ENCODE peak calls at places on chromosome 18, in four cellular contexts. R is sigmoid colon, X is mesendoderm, G is lower lobe of right lung. Z is an unnamed sample.

GRCh38 chr18:58605027-58606020 is 23.6 kb downstream of the ALPK2 start:
- DNase-seq in R (no peak), X (no peak), G (no peak), Z (no peak)

GRCh38 chr18:11980555-11981382 is 538 bp upstream of the IMPA2 start:
- DNase-seq in R (peak; percentile 100), X (peak; percentile 100), G (peak; percentile 99), Z (peak; percentile 97)

GRCh38 chr18:49459404-49460171 is 857 bp downstream of the DYM start:
- DNase-seq in R (no peak), X (peak; percentile 13), G (no peak), Z (no peak)

GRCh38 chr18:77207540-77207939 is 42.1 kb upstream of the GALR1 start:
- DNase-seq in R (peak; percentile 87), X (peak; percentile 76), G (peak; percentile 78), Z (peak; percentile 69)

GRCh38 chr18:58579561-58580047 is 49.3 kb downstream of the ALPK2 start:
- DNase-seq in R (no peak), X (peak; percentile 54), G (no peak), Z (no peak)

GRCh38 chr18:5824370-5824984 is 70.8 kb downstream of the TMEM200C start:
- DNase-seq in R (no peak), X (no peak), G (no peak), Z (no peak)

GRCh38 chr18:47594621-47595086 is 335.8 kb downstream of the SMAD2 start:
- DNase-seq in R (no peak), X (no peak), G (no peak), Z (no peak)

GRCh38 chr18:66342577-66342976 is 261.3 kb downstream of the CDH19 start:
- DNase-seq in R (no peak), X (no peak), G (no peak), Z (no peak)

GRCh38 chr18:41618135-41618534 is 336.9 kb upstream of the PIK3C3 start:
- DNase-seq in R (no peak), X (no peak), G (no peak), Z (no peak)

GRCh38 chr18:36075862-36076587 is 8.7 kb upstream of the RPRD1A start:
- DNase-seq in R (no peak), X (peak; percentile 23), G (no peak), Z (no peak)

GRCh38 chr18:2846638-2847340 is at the start of gene EMILIN2:
- DNase-seq in R (peak; percentile 90), X (peak; percentile 93), G (peak; percentile 92), Z (peak; percentile 76)

GRCh38 chr18:58970943-58971799 is 106.5 kb downstream of the ZNF532 start:
- DNase-seq in R (no peak), X (no peak), G (no peak), Z (no peak)

GRCh38 chr18:27595121-27595848 is 410.2 kb upstream of the CHST9 start:
- DNase-seq in R (no peak), X (no peak), G (no peak), Z (no peak)

GRCh38 chr18:49491534-49491856 is 4.5 kb upstream of the C18orf32 start:
- DNase-seq in R (no peak), X (no peak), G (no peak), Z (no peak)

GRCh38 chr18:5207471-5207870 is 10.4 kb upstream of the AKAIN1 start:
- DNase-seq in R (no peak), X (peak; percentile 2), G (no peak), Z (no peak)

GRCh38 chr18:4284528-4284927 is 170.6 kb downstream of the DLGAP1 start:
- DNase-seq in R (no peak), X (peak; percentile 11), G (no peak), Z (no peak)

GRCh38 chr18:1094408-1094807 is 189.7 kb downstream of the ADCYAP1 start:
- DNase-seq in R (no peak), X (no peak), G (no peak), Z (no peak)

GRCh38 chr18:54608008-54608642 is 17.1 kb downstream of the DYNAP start:
- DNase-seq in R (no peak), X (no peak), G (no peak), Z (no peak)

GRCh38 chr18:58391932-58392331 is 237.0 kb downstream of the ALPK2 start:
- DNase-seq in R (no peak), X (no peak), G (no peak), Z (no peak)

GRCh38 chr18:76528477-76529432 is 33.7 kb upstream of the ZNF516 start:
- DNase-seq in R (peak; percentile 82), X (peak; percentile 36), G (no peak), Z (peak; percentile 85)

GRCh38 chr18:77099501-77100370 is 32.8 kb downstream of the MBP start:
- DNase-seq in R (no peak), X (peak; percentile 84), G (no peak), Z (no peak)

GRCh38 chr18:77897606-77898005 is 648.0 kb downstream of the GALR1 start:
- DNase-seq in R (no peak), X (peak; percentile 56), G (no peak), Z (no peak)

DNA sequence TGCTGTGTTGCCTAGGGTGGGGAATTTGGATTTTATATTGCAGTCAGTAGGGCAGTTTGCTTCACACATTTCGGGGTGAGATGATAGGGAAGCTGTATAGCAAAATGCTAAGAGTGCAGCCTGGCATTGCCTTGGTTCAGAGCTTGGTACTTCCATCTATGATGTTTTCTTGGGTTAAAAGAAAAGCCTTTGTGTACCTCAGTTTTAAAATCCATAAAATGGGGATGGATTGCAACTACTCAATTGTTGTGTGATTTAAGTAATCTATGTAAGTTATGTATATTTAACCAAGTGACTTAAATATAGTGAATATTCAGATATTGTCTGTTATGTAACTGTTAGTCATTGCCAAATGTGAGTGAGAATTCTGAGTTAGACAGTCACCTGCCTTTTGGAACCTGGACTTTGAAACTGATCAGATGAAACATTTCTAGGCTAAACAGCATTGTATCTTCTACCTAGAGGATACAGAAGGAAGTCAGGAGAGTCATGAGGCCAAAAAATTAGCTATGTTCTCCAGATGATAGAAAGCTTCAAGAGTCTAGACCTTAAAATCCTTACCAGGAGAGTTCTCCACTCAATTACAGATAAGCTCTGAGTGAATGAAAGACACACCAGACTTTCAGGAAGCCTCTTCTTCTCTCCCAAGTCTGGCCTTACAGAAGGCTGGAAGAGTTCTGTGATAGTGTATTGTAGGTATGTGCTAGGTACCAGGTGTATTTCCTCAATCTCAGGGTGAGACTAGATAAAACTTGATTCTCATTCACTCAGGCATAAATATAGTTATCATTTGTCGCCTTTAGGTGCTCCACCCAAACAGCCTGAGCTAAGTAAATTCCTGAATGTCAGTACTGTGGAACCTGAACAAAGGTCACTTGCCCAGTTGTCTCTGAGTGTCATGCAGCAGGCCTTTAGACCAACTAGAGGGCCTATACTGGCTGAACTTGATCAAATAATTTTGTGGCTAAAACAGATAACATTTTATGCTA is 7.5 kb downstream of the RIOK3 start:
- DNase-seq in R (no peak), X (no peak), G (no peak), Z (no peak)
- H3K27ac ChIP-seq in R (no peak overlapping the region), X (no peak overlapping the region), G (no peak overlapping the region), Z (no peak overlapping the region)

DNA sequence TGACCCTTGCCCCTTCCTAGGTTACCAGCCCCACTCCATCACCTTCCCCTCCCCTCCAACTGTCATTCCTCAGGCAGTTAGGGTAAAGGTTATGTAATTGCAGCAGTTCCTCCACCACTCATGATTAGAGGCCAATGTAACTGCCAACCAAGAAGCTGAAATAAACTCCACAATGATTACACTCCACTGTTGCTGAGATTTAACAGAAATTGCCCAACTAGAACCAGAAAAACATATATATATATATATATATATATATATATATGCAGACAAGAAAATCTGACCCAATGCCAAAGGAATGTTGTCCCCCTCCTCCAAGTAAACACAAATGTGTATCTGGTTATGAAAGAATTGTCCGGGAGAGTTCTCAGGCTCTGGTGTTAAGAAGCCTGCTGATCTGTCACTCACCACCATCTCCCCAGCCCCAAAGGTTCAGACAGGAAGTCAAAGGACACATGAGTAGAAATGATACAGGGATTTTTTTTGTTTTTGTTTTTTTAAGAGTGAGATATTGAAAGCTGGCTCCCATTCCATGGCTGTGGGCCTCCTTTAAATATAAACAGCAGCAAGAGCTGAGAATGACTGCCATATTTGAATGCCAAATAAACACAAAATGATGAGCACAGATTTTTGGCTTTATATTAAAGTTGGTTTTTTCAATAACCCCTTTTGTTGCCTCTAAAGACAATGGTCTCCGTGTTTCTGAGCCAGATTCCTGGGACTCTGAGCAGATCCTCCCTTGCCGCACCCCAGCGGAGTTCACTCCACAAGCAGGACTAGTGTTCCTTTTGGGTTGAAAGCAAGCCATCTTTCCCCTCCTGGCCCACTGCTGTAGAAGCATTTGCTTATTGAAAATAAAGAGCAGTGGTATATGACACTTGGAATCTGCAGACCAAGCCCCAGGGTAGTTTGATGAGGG is 127.1 kb upstream of the MAPRE2 start:
- DNase-seq in R (no peak), X (peak; percentile 42), G (no peak), Z (no peak)
- H3K27ac ChIP-seq in R (no peak overlapping the region), X (no peak overlapping the region), G (no peak overlapping the region), Z (no peak overlapping the region)

GRCh38 chr18:22043837-22044236 is 125.6 kb upstream of the GATA6 start:
- DNase-seq in R (no peak), X (peak; percentile 69), G (no peak), Z (no peak)
- H3K27ac ChIP-seq in R (no peak overlapping the region), X (peak overlapping the region; percentile 13), G (no peak overlapping the region), Z (no peak overlapping the region)

GRCh38 chr18:46261799-46262198 is 157.6 kb downstream of the HAUS1 start:
- DNase-seq in R (no peak), X (peak; percentile 32), G (no peak), Z (no peak)

GRCh38 chr18:46260016-46260878 is 156.1 kb downstream of the HAUS1 start:
- DNase-seq in R (no peak), X (peak; percentile 56), G (no peak), Z (no peak)

GRCh38 chr18:46260879-46261143 is 156.6 kb downstream of the HAUS1 start:
- DNase-seq in R (no peak), X (no peak), G (no peak), Z (no peak)

GRCh38 chr18:46264255-46264654 is 160.1 kb downstream of the HAUS1 start:
- DNase-seq in R (no peak), X (peak; percentile 95), G (no peak), Z (no peak)

GRCh38 chr18:46262856-46263255 is 158.7 kb downstream of the HAUS1 start:
- DNase-seq in R (no peak), X (peak; percentile 32), G (no peak), Z (no peak)
- H3K27ac ChIP-seq in R (no peak overlapping the region), X (no peak overlapping the region), G (no peak overlapping the region), Z (no peak overlapping the region)

GRCh38 chr18:7414459-7414858 is 152.7 kb upstream of the PTPRM start:
- DNase-seq in R (peak; percentile 76), X (no peak), G (no peak), Z (no peak)
- H3K27ac ChIP-seq in R (peak overlapping the region; percentile 58), X (no peak overlapping the region), G (peak overlapping the region; percentile 39), Z (no peak overlapping the region)

DNA sequence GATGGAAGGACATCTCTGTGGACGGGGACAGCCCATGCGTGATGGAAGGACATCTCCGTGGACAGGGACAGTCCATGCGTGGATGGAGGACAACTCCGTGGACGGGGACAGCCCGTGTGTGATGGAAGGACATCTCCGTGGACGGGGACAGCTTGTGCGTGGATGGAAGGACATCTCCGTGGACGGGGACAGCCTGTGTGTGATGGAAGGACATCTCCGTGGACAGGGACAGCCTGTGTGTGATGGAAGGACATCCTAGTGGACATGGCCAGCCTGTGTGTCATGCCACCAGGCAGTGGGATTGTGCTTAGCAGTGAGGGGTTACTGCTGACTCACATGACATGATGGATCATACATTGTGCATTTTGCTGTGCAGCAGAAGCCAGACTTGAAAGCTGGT is 30.0 kb upstream of the NFATC1 start:
- DNase-seq in R (no peak), X (no peak), G (no peak), Z (no peak)
- H3K27ac ChIP-seq in R (no peak overlapping the region), X (no peak overlapping the region), G (no peak overlapping the region), Z (no peak overlapping the region)

GRCh38 chr18:56890632-56891031 is 239.5 kb downstream of the WDR7 start:
- DNase-seq in R (no peak), X (peak; percentile 92), G (no peak), Z (no peak)
- H3K27ac ChIP-seq in R (no peak overlapping the region), X (no peak overlapping the region), G (no peak overlapping the region), Z (no peak overlapping the region)

Z was measured in testis.